ENCODE peak calls at places on chromosomes 5 and 9, in four cellular contexts. Q is Peyer's patch, C is K562, V is A549. E is an unnamed sample.

GRCh38 chr5:174090147-174090546 is 44.6 kb downstream of the NSG2 start:
- DNase-seq in Q (no peak), C (no peak), V (no peak), E (no peak)

GRCh38 chr5:62431735-62432617 is 19.4 kb downstream of the IPO11 start:
- DNase-seq in Q (no peak), C (no peak), V (no peak), E (no peak)

GRCh38 chr5:150410524-150411244 is 2.0 kb downstream of the CD74 start:
- DNase-seq in Q (peak), C (peak), V (peak), E (peak)

GRCh38 chr5:57368010-57368409 is 114.6 kb downstream of the ACTBL2 start:
- DNase-seq in Q (no peak), C (no peak), V (peak), E (no peak)

GRCh38 chr9:20044686-20045085 is 255.8 kb upstream of the SLC24A2 start:
- DNase-seq in Q (no peak), C (no peak), V (no peak), E (no peak)

GRCh38 chr9:70093944-70094343 is 50.3 kb downstream of the MAMDC2 start:
- DNase-seq in Q (no peak), C (no peak), V (no peak), E (no peak)

GRCh38 chr5:65262590-65263189 is 219.0 kb downstream of the ADAMTS6 start:
- DNase-seq in Q (no peak), C (peak), V (no peak), E (no peak)

GRCh38 chr9:16170119-16170518 is 617.3 kb downstream of the CCDC171 start:
- DNase-seq in Q (no peak), C (no peak), V (no peak), E (no peak)

GRCh38 chr5:60677831-60678664 is 21.9 kb downstream of the DEPDC1B start:
- DNase-seq in Q (no peak), C (peak), V (peak), E (no peak)

GRCh38 chr9:124411514-124412227 is 3.6 kb downstream of the PSMB7 start:
- DNase-seq in Q (no peak), C (no peak), V (no peak), E (no peak)

GRCh38 chr9:97321681-97322080 is 14.2 kb downstream of the CCDC180 start:
- DNase-seq in Q (no peak), C (no peak), V (no peak), E (no peak)

GRCh38 chr9:126440042-126440441 is 113.4 kb downstream of the MVB12B start:
- DNase-seq in Q (no peak), C (no peak), V (no peak), E (no peak)

GRCh38 chr5:31948006-31948405 is 226.1 kb downstream of the GOLPH3 start:
- DNase-seq in Q (no peak), C (no peak), V (no peak), E (no peak)

GRCh38 chr9:33116855-33117254 is 40.4 kb upstream of the SMU1 start:
- DNase-seq in Q (no peak), C (no peak), V (no peak), E (no peak)

GRCh38 chr5:90440644-90441043 is 31.1 kb upstream of the CETN3 start:
- DNase-seq in Q (no peak), C (no peak), V (no peak), E (no peak)

GRCh38 chr5:24633705-24634325 is 11.0 kb downstream of the CDH10 start:
- DNase-seq in Q (no peak), C (peak), V (peak), E (no peak)

GRCh38 chr9:16873131-16873787 is 2.8 kb upstream of the BNC2 start:
- DNase-seq in Q (no peak), C (no peak), V (peak), E (no peak)

GRCh38 chr5:137487600-137487999 is 11.5 kb downstream of the SPOCK1 start:
- DNase-seq in Q (no peak), C (no peak), V (no peak), E (no peak)

GRCh38 chr5:394671-395155 is 48.3 kb upstream of the EXOC3 start:
- DNase-seq in Q (peak), C (no peak), V (no peak), E (no peak)

GRCh38 chr9:132160802-132161742 is 786 bp upstream of the NTNG2 start:
- DNase-seq in Q (peak), C (no peak), V (peak), E (peak)

GRCh38 chr5:75584641-75585040 is 26.6 kb upstream of the ANKDD1B start:
- DNase-seq in Q (no peak), C (no peak), V (no peak), E (no peak)

GRCh38 chr5:146516151-146516475 is at the start of gene GPR151:
- DNase-seq in Q (no peak), C (peak), V (no peak), E (no peak)

GRCh38 chr5:98050583-98050982 is 722.9 kb upstream of the RGMB start:
- DNase-seq in Q (no peak), C (no peak), V (peak), E (no peak)

GRCh38 chr5:179613460-179614071 is 9.9 kb downstream of the HNRNPH1 start:
- DNase-seq in Q (no peak), C (no peak), V (no peak), E (no peak)

GRCh38 chr5:95728494-95729114 is 2.5 kb upstream of the RHOBTB3 start:
- DNase-seq in Q (no peak), C (peak), V (no peak), E (no peak)

GRCh38 chr5:148788636-148789035 is 37.8 kb upstream of the ADRB2 start:
- DNase-seq in Q (no peak), C (no peak), V (no peak), E (no peak)

GRCh38 chr5:94040591-94041148 is 299.3 kb upstream of the POU5F2 start:
- DNase-seq in Q (no peak), C (peak), V (no peak), E (no peak)

GRCh38 chr9:120917989-120918630 is 8.5 kb downstream of the TRAF1 start:
- DNase-seq in Q (no peak), C (no peak), V (no peak), E (no peak)
- TF ChIP-seq POLR2A in Q (no peak), C (no peak), V (no peak), E (no peak)

GRCh38 chr9:7180247-7180646 is 422.5 kb downstream of the KDM4C start:
- DNase-seq in Q (no peak), C (no peak), V (no peak), E (no peak)

GRCh38 chr9:7185612-7186011 is 427.8 kb downstream of the KDM4C start:
- DNase-seq in Q (no peak), C (no peak), V (peak), E (peak)

GRCh38 chr9:7186175-7186574 is 428.4 kb downstream of the KDM4C start:
- DNase-seq in Q (no peak), C (peak), V (peak), E (no peak)
- TF ChIP-seq CTCF in Q (peak), C (peak), V (peak), E (no peak)

GRCh38 chr9:89497978-89498844 is at the start of gene SEMA4D:
- DNase-seq in Q (peak), C (peak), V (peak), E (peak)
- TF ChIP-seq POLR2A in Q (no peak), C (no peak), V (peak), E (peak)

GRCh38 chr5:77628840-77629552 is 9.5 kb downstream of the OTP start:
- DNase-seq in Q (no peak), C (no peak), V (peak), E (no peak)
- TF ChIP-seq CTCF in Q (no peak), C (no peak), V (no peak), E (no peak)

DNA sequence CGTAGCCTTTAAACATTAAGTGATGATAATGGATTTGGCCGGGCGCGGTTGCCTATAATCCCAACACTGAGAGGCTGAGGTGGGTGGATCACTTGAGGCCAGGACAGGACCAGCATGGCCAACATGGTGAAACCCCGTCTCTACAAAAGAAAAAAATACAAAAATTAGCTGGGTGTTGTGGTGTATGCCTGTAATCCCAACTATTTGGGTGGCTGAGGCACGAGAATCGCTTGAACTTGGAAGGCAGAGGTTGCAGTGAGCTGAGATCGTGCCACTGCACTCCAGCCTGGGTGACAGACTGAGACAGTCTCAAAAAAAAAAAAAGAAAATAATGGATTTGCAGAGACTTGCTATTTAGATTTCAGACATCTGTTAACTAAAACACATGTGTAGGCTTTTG is 9.2 kb upstream of the MATR3 start:
- DNase-seq in Q (no peak), C (no peak), V (no peak), E (no peak)
- TF ChIP-seq POLR2A in Q (no peak), C (peak), V (no peak), E (no peak)

E was measured in thyroid gland.